ENCODE peak calls at places on chromosomes 2 and 18, in seven cellular contexts. K is NCI-H82; I is HT-29; P is OCI-LY7; U is AG09309; B is activated T-helper 1 cell treated with anti-CD3 and anti-CD28 coated beads, Interleukin-2, amount 50 U/mL, for 16 hours; H is activated CD4-positive, alpha-beta T cell treated with anti-CD3 and anti-CD28 coated beads, Interleukin-2, amount 10 ng/mL, durations not matched to agents 7 days and 5 days. M is an unnamed sample.

GRCh38 chr2:235669983-235670962 is 176.4 kb downstream of the AGAP1 start:
- DNase-seq in K (peak), I (no peak), P (no peak), U (peak), B (no peak), H (no peak), M (no peak)

GRCh38 chr2:20067992-20068727 is 16.7 kb upstream of the LAPTM4A start:
- DNase-seq in K (no peak), I (no peak), P (no peak), U (peak), B (no peak), H (no peak), M (peak)

GRCh38 chr2:75870133-75870532 is 159.4 kb upstream of the GCFC2 start:
- DNase-seq in K (no peak), I (no peak), P (no peak), U (no peak), B (no peak), H (no peak), M (no peak)

GRCh38 chr2:149070681-149071355 is 32.3 kb downstream of the LYPD6B start:
- DNase-seq in K (no peak), I (no peak), P (no peak), U (no peak), B (no peak), H (no peak), M (no peak)

GRCh38 chr2:96153991-96154431 is 8.8 kb upstream of the DUSP2 start:
- DNase-seq in K (no peak), I (peak), P (no peak), U (no peak), B (no peak), H (no peak), M (no peak)

GRCh38 chr2:100416939-100417744 is at the start of gene CHST10:
- DNase-seq in K (peak), I (no peak), P (peak), U (no peak), B (peak), H (peak), M (no peak)

GRCh38 chr2:186611526-186611925 is 21.7 kb downstream of the ITGAV start:
- DNase-seq in K (peak), I (no peak), P (no peak), U (no peak), B (no peak), H (no peak), M (no peak)

GRCh38 chr2:7025098-7025497 is 107.9 kb downstream of the RNF144A start:
- DNase-seq in K (no peak), I (no peak), P (no peak), U (no peak), B (no peak), H (no peak), M (no peak)

GRCh38 chr2:128643221-128644065 is 324.8 kb upstream of the HS6ST1 start:
- DNase-seq in K (no peak), I (no peak), P (no peak), U (no peak), B (no peak), H (no peak), M (no peak)

GRCh38 chr2:219468410-219469185 is 30.1 kb upstream of the GMPPA start:
- DNase-seq in K (no peak), I (peak), P (no peak), U (no peak), B (no peak), H (no peak), M (no peak)

GRCh38 chr2:170813611-170814550 is 2.8 kb upstream of the GAD1 start:
- DNase-seq in K (peak), I (peak), P (no peak), U (no peak), B (no peak), H (peak), M (no peak)

GRCh38 chr2:172461591-172462392 is 34.4 kb downstream of the ITGA6 start:
- DNase-seq in K (peak), I (peak), P (peak), U (no peak), B (peak), H (peak), M (no peak)

GRCh38 chr18:68152770-68153169 is 562.1 kb downstream of the TMX3 start:
- DNase-seq in K (peak), I (peak), P (no peak), U (no peak), B (no peak), H (no peak), M (no peak)

GRCh38 chr2:12090072-12090471 is 343.6 kb downstream of the LPIN1 start:
- DNase-seq in K (no peak), I (no peak), P (no peak), U (no peak), B (no peak), H (no peak), M (no peak)

GRCh38 chr18:44771957-44772917 is 91.5 kb downstream of the SETBP1 start:
- DNase-seq in K (no peak), I (no peak), P (no peak), U (peak), B (no peak), H (no peak), M (no peak)

GRCh38 chr2:143732076-143732475 is 602.9 kb downstream of the ARHGAP15 start:
- DNase-seq in K (peak), I (no peak), P (no peak), U (no peak), B (no peak), H (no peak), M (no peak)

GRCh38 chr2:17232751-17233150 is 285.5 kb downstream of the RAD51AP2 start:
- DNase-seq in K (no peak), I (no peak), P (no peak), U (no peak), B (no peak), H (no peak), M (no peak)

GRCh38 chr18:54775686-54776085 is 52.6 kb upstream of the RAB27B start:
- DNase-seq in K (no peak), I (peak), P (no peak), U (peak), B (no peak), H (no peak), M (peak)

GRCh38 chr2:190533175-190533967 is 1.2 kb downstream of the NEMP2 start:
- DNase-seq in K (no peak), I (no peak), P (no peak), U (no peak), B (no peak), H (peak), M (no peak)

GRCh38 chr2:20747317-20747716 is 75.6 kb downstream of the LDAH start:
- DNase-seq in K (no peak), I (no peak), P (no peak), U (no peak), B (no peak), H (no peak), M (no peak)

GRCh38 chr18:3262234-3263171 is 570 bp downstream of the MYL12B start:
- DNase-seq in K (peak), I (peak), P (peak), U (no peak), B (peak), H (peak), M (no peak)

GRCh38 chr2:112150447-112150846 is 12.3 kb downstream of the FBLN7 start:
- DNase-seq in K (no peak), I (no peak), P (no peak), U (peak), B (no peak), H (no peak), M (peak)

GRCh38 chr2:69683170-69683971 is 39.8 kb upstream of the AAK1 start:
- DNase-seq in K (no peak), I (no peak), P (no peak), U (peak), B (no peak), H (no peak), M (no peak)

GRCh38 chr2:140975237-140975636 is 1155.6 kb downstream of the LRP1B start:
- DNase-seq in K (no peak), I (no peak), P (no peak), U (no peak), B (no peak), H (no peak), M (no peak)

GRCh38 chr2:208034503-208035140 is 9.3 kb upstream of the PLEKHM3 start:
- DNase-seq in K (no peak), I (no peak), P (no peak), U (no peak), B (no peak), H (no peak), M (no peak)

GRCh38 chr18:21145371-21145770 is 33.8 kb upstream of the ROCK1 start:
- DNase-seq in K (no peak), I (no peak), P (no peak), U (no peak), B (no peak), H (no peak), M (no peak)

GRCh38 chr2:144094408-144095151 is 425.3 kb downstream of the ZEB2 start:
- DNase-seq in K (no peak), I (no peak), P (no peak), U (no peak), B (no peak), H (no peak), M (no peak)

GRCh38 chr2:1769703-1770422 is 25.5 kb upstream of the PXDN start:
- DNase-seq in K (peak), I (peak), P (peak), U (no peak), B (no peak), H (peak), M (no peak)

GRCh38 chr2:141766225-141766624 is 364.6 kb downstream of the LRP1B start:
- DNase-seq in K (peak), I (no peak), P (no peak), U (no peak), B (no peak), H (no peak), M (no peak)

GRCh38 chr18:24126155-24126947 is 12.5 kb upstream of the CABYR start:
- DNase-seq in K (peak), I (no peak), P (no peak), U (peak), B (no peak), H (no peak), M (no peak)

GRCh38 chr2:85893428-85894258 is 4.9 kb upstream of the ST3GAL5 start:
- DNase-seq in K (no peak), I (no peak), P (no peak), U (no peak), B (no peak), H (no peak), M (peak)

GRCh38 chr2:218021536-218022071 is 18.8 kb upstream of the TNS1 start:
- DNase-seq in K (no peak), I (no peak), P (no peak), U (no peak), B (no peak), H (no peak), M (no peak)